ENCODE peak calls at places on chromosome 19, in seven cellular contexts. One of them, this sample, is unnamed.
A peak's percentile ranks its signal among the peaks of the same experiment; 100 is the strongest.

GRCh38 chr19:35065574-35065973 is 24.1 kb downstream of the HPN start:
- DNase-seq in IMR-90: no peak
- DNase-seq in neuronal stem cell: no peak
- DNase-seq in H9: no peak
- DNase-seq in H1: no peak
- DNase-seq in mesendoderm: no peak
- DNase-seq in trophoblast cell: no peak
- DNase-seq in this sample: no peak

GRCh38 chr19:17648097-17648660 is 40.0 kb downstream of the UNC13A start:
- DNase-seq in IMR-90: no peak
- DNase-seq in neuronal stem cell: no peak
- DNase-seq in trophoblast cell: no peak
- DNase-seq in H9: peak; percentile 68
- DNase-seq in mesendoderm: no peak
- DNase-seq in H1: peak; percentile 52
- DNase-seq in this sample: no peak

GRCh38 chr19:56111601-56112312 is 9.3 kb downstream of the ZNF787 start:
- DNase-seq in mesendoderm: no peak
- DNase-seq in IMR-90: no peak
- DNase-seq in trophoblast cell: peak; percentile 38
- DNase-seq in neuronal stem cell: no peak
- DNase-seq in H1: no peak
- DNase-seq in H9: no peak
- DNase-seq in this sample: no peak

GRCh38 chr19:44587863-44588752 is 25.3 kb upstream of the IGSF23 start:
- DNase-seq in IMR-90: peak; percentile 96
- DNase-seq in mesendoderm: peak; percentile 49
- DNase-seq in H1: no peak
- DNase-seq in trophoblast cell: peak; percentile 91
- DNase-seq in H9: no peak
- DNase-seq in neuronal stem cell: no peak
- DNase-seq in this sample: peak; percentile 92

GRCh38 chr19:55014714-55015113 is 23.4 kb downstream of the GP6 start:
- DNase-seq in H1: no peak
- DNase-seq in IMR-90: no peak
- DNase-seq in H9: no peak
- DNase-seq in mesendoderm: no peak
- DNase-seq in trophoblast cell: no peak
- DNase-seq in neuronal stem cell: no peak
- DNase-seq in this sample: no peak

GRCh38 chr19:43784251-43784980 is 3.6 kb upstream of the KCNN4 start:
- DNase-seq in mesendoderm: peak; percentile 83
- DNase-seq in neuronal stem cell: no peak
- DNase-seq in H9: peak; percentile 50
- DNase-seq in trophoblast cell: peak; percentile 81
- DNase-seq in IMR-90: peak; percentile 85
- DNase-seq in H1: no peak
- DNase-seq in this sample: peak; percentile 88

GRCh38 chr19:41299755-41300089 is 10.2 kb upstream of the CCDC97 start:
- DNase-seq in trophoblast cell: peak; percentile 58
- DNase-seq in neuronal stem cell: no peak
- DNase-seq in H9: no peak
- DNase-seq in H1: no peak
- DNase-seq in mesendoderm: no peak
- DNase-seq in IMR-90: peak; percentile 92
- DNase-seq in this sample: peak; percentile 97

GRCh38 chr19:33394006-33394722 is 20.7 kb downstream of the CEBPG start:
- DNase-seq in H9: no peak
- DNase-seq in neuronal stem cell: no peak
- DNase-seq in mesendoderm: no peak
- DNase-seq in H1: no peak
- DNase-seq in trophoblast cell: peak; percentile 48
- DNase-seq in IMR-90: peak; percentile 69
- DNase-seq in this sample: peak; percentile 40

GRCh38 chr19:1067341-1068103 is 555 bp downstream of the ARHGAP45 start:
- DNase-seq in neuronal stem cell: no peak
- DNase-seq in H9: no peak
- DNase-seq in H1: no peak
- DNase-seq in mesendoderm: no peak
- DNase-seq in trophoblast cell: peak; percentile 60
- DNase-seq in IMR-90: no peak
- DNase-seq in this sample: no peak

GRCh38 chr19:49689133-49690072 is at the start of gene ADM5:
- DNase-seq in IMR-90: no peak
- DNase-seq in H1: peak; percentile 87
- DNase-seq in trophoblast cell: peak; percentile 38
- DNase-seq in mesendoderm: peak; percentile 66
- DNase-seq in H9: peak; percentile 82
- DNase-seq in neuronal stem cell: no peak
- DNase-seq in this sample: no peak

GRCh38 chr19:18846862-18847515 is 15.2 kb downstream of the UPF1 start:
- DNase-seq in H1: peak; percentile 86
- DNase-seq in mesendoderm: peak; percentile 80
- DNase-seq in trophoblast cell: peak; percentile 86
- DNase-seq in neuronal stem cell: peak; percentile 69
- DNase-seq in IMR-90: peak; percentile 69
- DNase-seq in H9: peak; percentile 83
- DNase-seq in this sample: peak; percentile 78

GRCh38 chr19:53507523-53508442 is 30.2 kb upstream of the ZNF331 start:
- DNase-seq in mesendoderm: no peak
- DNase-seq in H9: no peak
- DNase-seq in IMR-90: peak; percentile 41
- DNase-seq in H1: no peak
- DNase-seq in trophoblast cell: peak; percentile 32
- DNase-seq in neuronal stem cell: no peak
- DNase-seq in this sample: no peak

GRCh38 chr19:48501446-48501960 is 10.1 kb downstream of the LMTK3 start:
- DNase-seq in H1: peak; percentile 90
- DNase-seq in H9: peak; percentile 99
- DNase-seq in IMR-90: no peak
- DNase-seq in mesendoderm: peak; percentile 99
- DNase-seq in trophoblast cell: peak; percentile 88
- DNase-seq in neuronal stem cell: no peak
- DNase-seq in this sample: no peak

GRCh38 chr19:2034729-2035589 is 16.1 kb downstream of the MKNK2 start:
- DNase-seq in trophoblast cell: peak; percentile 67
- DNase-seq in H1: peak; percentile 97
- DNase-seq in H9: peak; percentile 98
- DNase-seq in IMR-90: peak; percentile 8
- DNase-seq in mesendoderm: peak; percentile 86
- DNase-seq in neuronal stem cell: no peak
- DNase-seq in this sample: peak; percentile 28

GRCh38 chr19:17931532-17932191 is 1.2 kb upstream of the CCDC124 start:
- DNase-seq in neuronal stem cell: peak; percentile 65
- DNase-seq in mesendoderm: peak; percentile 89
- DNase-seq in IMR-90: no peak
- DNase-seq in H1: peak; percentile 75
- DNase-seq in H9: peak; percentile 92
- DNase-seq in trophoblast cell: no peak
- DNase-seq in this sample: peak; percentile 49

GRCh38 chr19:49447485-49448431 is 3.9 kb downstream of the PIH1D1 start:
- DNase-seq in H1: peak; percentile 92
- DNase-seq in trophoblast cell: no peak
- DNase-seq in neuronal stem cell: no peak
- DNase-seq in IMR-90: peak; percentile 8
- DNase-seq in mesendoderm: peak; percentile 68
- DNase-seq in H9: peak; percentile 94
- DNase-seq in this sample: no peak

GRCh38 chr19:7494416-7495098 is 5.7 kb upstream of the PEX11G start:
- DNase-seq in mesendoderm: peak; percentile 17
- DNase-seq in neuronal stem cell: no peak
- DNase-seq in H1: no peak
- DNase-seq in IMR-90: no peak
- DNase-seq in trophoblast cell: no peak
- DNase-seq in H9: no peak
- DNase-seq in this sample: peak; percentile 93

GRCh38 chr19:35712529-35712909 is 5.3 kb upstream of the KMT2B start:
- DNase-seq in mesendoderm: no peak
- DNase-seq in neuronal stem cell: no peak
- DNase-seq in H1: no peak
- DNase-seq in IMR-90: no peak
- DNase-seq in H9: no peak
- DNase-seq in trophoblast cell: no peak
- DNase-seq in this sample: no peak

GRCh38 chr19:9968820-9969687 is 32.7 kb upstream of the OLFM2 start:
- DNase-seq in H1: no peak
- DNase-seq in mesendoderm: no peak
- DNase-seq in trophoblast cell: no peak
- DNase-seq in IMR-90: no peak
- DNase-seq in neuronal stem cell: no peak
- DNase-seq in H9: no peak
- DNase-seq in this sample: no peak

GRCh38 chr19:42132030-42132628 is at the start of gene POU2F2:
- DNase-seq in trophoblast cell: no peak
- DNase-seq in neuronal stem cell: no peak
- DNase-seq in mesendoderm: peak; percentile 37
- DNase-seq in IMR-90: no peak
- DNase-seq in H1: peak; percentile 69
- DNase-seq in H9: peak; percentile 60
- DNase-seq in this sample: peak; percentile 30

GRCh38 chr19:44757735-44758505 is 9.4 kb downstream of the BCL3 start:
- DNase-seq in neuronal stem cell: peak; percentile 71
- DNase-seq in H9: peak; percentile 74
- DNase-seq in IMR-90: peak; percentile 63
- DNase-seq in mesendoderm: peak; percentile 77
- DNase-seq in H1: peak; percentile 77
- DNase-seq in trophoblast cell: peak; percentile 83
- DNase-seq in this sample: peak; percentile 88

GRCh38 chr19:28820289-28820688 is 392.7 kb downstream of the UQCRFS1 start:
- DNase-seq in neuronal stem cell: no peak
- DNase-seq in IMR-90: no peak
- DNase-seq in H1: no peak
- DNase-seq in trophoblast cell: no peak
- DNase-seq in mesendoderm: no peak
- DNase-seq in H9: no peak
- DNase-seq in this sample: no peak

GRCh38 chr19:51681286-51681956 is 11.7 kb upstream of the SPACA6 start:
- DNase-seq in trophoblast cell: peak; percentile 99
- DNase-seq in IMR-90: peak; percentile 27
- DNase-seq in H1: no peak
- DNase-seq in H9: no peak
- DNase-seq in mesendoderm: peak; percentile 14
- DNase-seq in neuronal stem cell: no peak
- DNase-seq in this sample: peak; percentile 89

GRCh38 chr19:13153627-13154240 is 3.5 kb downstream of the IER2 start:
- DNase-seq in trophoblast cell: peak; percentile 25
- DNase-seq in mesendoderm: peak; percentile 72
- DNase-seq in IMR-90: no peak
- DNase-seq in neuronal stem cell: peak; percentile 48
- DNase-seq in H9: no peak
- DNase-seq in H1: no peak
- DNase-seq in this sample: no peak

GRCh38 chr19:3190470-3190770 is 4.7 kb downstream of the NCLN start:
- DNase-seq in H1: no peak
- DNase-seq in mesendoderm: no peak
- DNase-seq in trophoblast cell: no peak
- DNase-seq in H9: no peak
- DNase-seq in IMR-90: no peak
- DNase-seq in neuronal stem cell: no peak
- DNase-seq in this sample: no peak
- H2BK5ac ChIP-seq in H1: no peak overlapping the region
- H2BK5ac ChIP-seq in mesendoderm: no peak overlapping the region
- H2BK5ac ChIP-seq in trophoblast cell: no peak overlapping the region
- H2BK5ac ChIP-seq in H9: no peak overlapping the region
- H2BK5ac ChIP-seq in IMR-90: no peak overlapping the region
- H2BK5ac ChIP-seq in neuronal stem cell: no peak overlapping the region
- H2BK5ac ChIP-seq in this sample: no peak overlapping the region

DNA sequence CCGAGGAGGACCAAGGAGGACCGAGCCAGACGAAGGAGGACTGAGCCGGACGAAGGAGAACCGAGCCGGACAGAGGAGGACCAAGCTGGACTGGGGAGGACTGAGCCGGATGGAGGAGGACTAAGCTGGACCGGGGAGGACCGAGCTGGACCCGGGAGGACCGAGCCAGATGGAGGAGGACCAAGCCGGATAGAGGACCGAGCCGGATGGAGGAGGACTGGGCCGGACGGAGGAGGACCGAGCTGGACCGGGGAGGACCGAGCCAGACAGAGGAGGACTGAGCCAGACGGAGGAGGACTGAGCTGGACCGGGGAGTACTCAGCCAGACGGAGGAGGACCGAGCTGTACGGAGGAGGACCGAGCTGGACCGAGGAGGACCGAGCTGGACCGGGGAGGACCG is 3.2 kb downstream of the PIP5K1C start:
- DNase-seq in H1: no peak
- DNase-seq in neuronal stem cell: no peak
- DNase-seq in mesendoderm: no peak
- DNase-seq in H9: no peak
- DNase-seq in IMR-90: no peak
- DNase-seq in trophoblast cell: no peak
- DNase-seq in this sample: no peak
- H2BK5ac ChIP-seq in H1: no peak overlapping the region
- H2BK5ac ChIP-seq in neuronal stem cell: no peak overlapping the region
- H2BK5ac ChIP-seq in mesendoderm: no peak overlapping the region
- H2BK5ac ChIP-seq in H9: no peak overlapping the region
- H2BK5ac ChIP-seq in IMR-90: no peak overlapping the region
- H2BK5ac ChIP-seq in trophoblast cell: no peak overlapping the region
- H2BK5ac ChIP-seq in this sample: no peak overlapping the region

DNA sequence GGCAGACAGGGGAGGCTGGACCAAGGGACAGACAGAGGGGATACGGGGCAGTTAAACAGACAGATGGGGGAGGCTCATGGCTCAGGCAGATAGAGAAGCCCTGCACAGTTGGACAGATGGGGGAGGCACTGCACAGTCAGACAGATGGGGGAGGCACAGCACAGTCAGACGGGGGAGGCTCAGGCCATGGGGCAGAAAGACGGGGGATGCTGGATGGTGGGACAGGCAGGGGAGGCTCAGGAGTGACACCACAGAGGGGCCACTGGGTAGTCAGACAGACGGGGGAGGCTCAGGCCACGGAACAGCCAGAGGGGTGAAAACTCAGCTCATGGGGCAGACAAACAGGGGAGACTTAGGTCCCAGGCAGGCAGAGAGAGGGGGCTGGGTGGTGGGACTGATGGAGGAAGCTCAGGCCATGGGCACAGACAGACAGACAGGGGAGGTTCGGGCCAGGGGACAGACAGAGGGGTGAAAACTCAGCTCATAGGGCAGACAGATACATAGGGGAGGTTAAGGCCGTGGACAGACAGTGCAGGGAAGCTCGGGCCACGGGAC is 886 bp downstream of the MFSD12 start:
- DNase-seq in IMR-90: no peak
- DNase-seq in H9: no peak
- DNase-seq in H1: peak; percentile 59
- DNase-seq in trophoblast cell: peak; percentile 28
- DNase-seq in mesendoderm: no peak
- DNase-seq in neuronal stem cell: no peak
- DNase-seq in this sample: no peak
- H2BK5ac ChIP-seq in IMR-90: peak overlapping the region; percentile 21
- H2BK5ac ChIP-seq in H9: no peak overlapping the region
- H2BK5ac ChIP-seq in H1: no peak overlapping the region
- H2BK5ac ChIP-seq in trophoblast cell: peak overlapping the region; percentile 9
- H2BK5ac ChIP-seq in mesendoderm: no peak overlapping the region
- H2BK5ac ChIP-seq in neuronal stem cell: peak overlapping the region; percentile 75
- H2BK5ac ChIP-seq in this sample: no peak overlapping the region

DNA sequence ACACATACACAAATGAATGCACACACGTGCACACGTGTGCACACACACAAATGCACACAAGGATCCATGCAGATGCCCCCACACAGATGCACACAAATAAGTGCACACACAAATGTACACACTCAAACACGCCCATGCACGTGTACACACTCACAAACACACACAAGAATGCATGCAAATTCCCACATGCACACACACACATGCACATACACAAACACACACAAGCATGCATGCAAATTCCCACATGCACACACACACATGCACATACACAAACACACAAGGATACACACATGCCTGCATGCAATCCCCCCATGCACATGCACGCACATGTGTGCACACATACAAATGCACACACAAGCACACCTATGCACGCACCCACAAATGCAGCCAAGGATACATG is 13.3 kb downstream of the GNA15 start:
- DNase-seq in neuronal stem cell: no peak
- DNase-seq in H1: no peak
- DNase-seq in trophoblast cell: no peak
- DNase-seq in IMR-90: no peak
- DNase-seq in H9: no peak
- DNase-seq in mesendoderm: no peak
- DNase-seq in this sample: no peak
- H2BK5ac ChIP-seq in neuronal stem cell: no peak overlapping the region
- H2BK5ac ChIP-seq in H1: peak overlapping the region; percentile 66
- H2BK5ac ChIP-seq in trophoblast cell: no peak overlapping the region
- H2BK5ac ChIP-seq in IMR-90: no peak overlapping the region
- H2BK5ac ChIP-seq in H9: no peak overlapping the region
- H2BK5ac ChIP-seq in mesendoderm: no peak overlapping the region
- H2BK5ac ChIP-seq in this sample: no peak overlapping the region

This sample was measured in mesenchymal stem cell.